ENCODE peak calls at places on chromosomes 3 and 15, in eight cellular contexts. U is B cell, G is caudate nucleus, K is choroid plexus epithelial cell, T is H9, R is Panc1, V is GM12865, P is epithelial cell of proximal tubule. D is an unnamed sample.

GRCh38 chr3:94616833-94617232 is 554.0 kb downstream of the NSUN3 start:
- DNase-seq in U (no peak), G (no peak), K (peak; percentile 4), T (no peak), R (no peak), V (no peak), P (no peak), D (no peak)

GRCh38 chr3:70885636-70886035 is 573.2 kb upstream of the MDFIC2 start:
- DNase-seq in U (no peak), G (no peak), K (no peak), T (no peak), R (no peak), V (no peak), P (no peak), D (no peak)

GRCh38 chr3:197404030-197404429 is 105.6 kb upstream of the DLG1 start:
- DNase-seq in U (no peak), G (no peak), K (no peak), T (no peak), R (no peak), V (no peak), P (no peak), D (no peak)

GRCh38 chr3:102444101-102444500 is 9.3 kb downstream of the ZPLD1 start:
- DNase-seq in U (no peak), G (no peak), K (peak; percentile 54), T (no peak), R (no peak), V (no peak), P (no peak), D (peak; percentile 21)

GRCh38 chr3:132695422-132695821 is 26.8 kb downstream of the NPHP3 start:
- DNase-seq in U (no peak), G (no peak), K (no peak), T (no peak), R (no peak), V (no peak), P (no peak), D (peak; percentile 6)

GRCh38 chr3:42780892-42781700 is 8.0 kb upstream of the CCDC13 start:
- DNase-seq in U (peak; percentile 82), G (no peak), K (peak; percentile 89), T (no peak), R (no peak), V (peak; percentile 82), P (no peak), D (peak; percentile 80)

GRCh38 chr3:25826510-25826909 is 36.6 kb downstream of the OXSM start:
- DNase-seq in U (no peak), G (no peak), K (no peak), T (no peak), R (no peak), V (no peak), P (no peak), D (no peak)

GRCh38 chr3:65560133-65560532 is 478.6 kb downstream of the MAGI1 start:
- DNase-seq in U (no peak), G (no peak), K (no peak), T (no peak), R (no peak), V (no peak), P (no peak), D (no peak)

GRCh38 chr15:100635406-100636071 is 33.1 kb downstream of the ASB7 start:
- DNase-seq in U (no peak), G (no peak), K (peak; percentile 16), T (peak; percentile 62), R (no peak), V (no peak), P (no peak), D (no peak)

GRCh38 chr3:4906107-4906621 is 73.1 kb upstream of the BHLHE40 start:
- DNase-seq in U (no peak), G (no peak), K (peak; percentile 82), T (no peak), R (no peak), V (peak; percentile 16), P (peak; percentile 57), D (peak; percentile 65)

GRCh38 chr3:32246079-32246675 is 7.7 kb downstream of the CMTM8 start:
- DNase-seq in U (no peak), G (no peak), K (no peak), T (no peak), R (no peak), V (no peak), P (no peak), D (no peak)

GRCh38 chr15:34647569-34648334 is 64.3 kb upstream of the GOLGA8B start:
- DNase-seq in U (no peak), G (no peak), K (peak; percentile 42), T (no peak), R (no peak), V (peak; percentile 3), P (no peak), D (no peak)

GRCh38 chr15:78049691-78050440 is 27.6 kb downstream of the TBC1D2B start:
- DNase-seq in U (no peak), G (no peak), K (peak; percentile 79), T (no peak), R (no peak), V (peak; percentile 71), P (no peak), D (peak; percentile 77)

GRCh38 chr15:60822403-60822802 is 343.5 kb upstream of the ICE2 start:
- DNase-seq in U (no peak), G (no peak), K (no peak), T (no peak), R (no peak), V (no peak), P (no peak), D (no peak)

GRCh38 chr3:51709004-51709420 is 2.1 kb downstream of the GRM2 start:
- DNase-seq in U (no peak), G (no peak), K (no peak), T (peak; percentile 25), R (no peak), V (no peak), P (no peak), D (no peak)

D was measured in ELR.